ENCODE peak calls at places on chromosomes 7 and 10, in four cellular contexts. P is AG10803, I is left ventricle myocardium inferior, C is Calu3. R is an unnamed sample.

GRCh38 chr7:48101880-48102448 is 12.9 kb downstream of the UPP1 start:
- DNase-seq in I (no peak), C (no peak), P (no peak), R (no peak)

GRCh38 chr10:61024801-61025201 is 80.8 kb upstream of the RHOBTB1 start:
- DNase-seq in C (peak), I (no peak), P (peak), R (peak)

GRCh38 chr10:34955391-34955790 is 134.8 kb downstream of the CUL2 start:
- DNase-seq in I (no peak), P (peak), C (no peak), R (no peak)

GRCh38 chr7:115441033-115441432 is 519.1 kb downstream of the MDFIC start:
- DNase-seq in P (no peak), C (no peak), I (no peak), R (no peak)

GRCh38 chr10:6128591-6129383 is 40.0 kb downstream of the RBM17 start:
- DNase-seq in C (no peak), I (no peak), P (peak), R (no peak)

GRCh38 chr7:105905209-105905910 is 29.0 kb upstream of the ATXN7L1 start:
- DNase-seq in C (no peak), I (no peak), P (no peak), R (no peak)

GRCh38 chr10:75530337-75530736 is 98.9 kb downstream of the LRMDA start:
- DNase-seq in C (peak), I (no peak), P (peak), R (no peak)

GRCh38 chr7:83429493-83429892 is 219.4 kb downstream of the SEMA3E start:
- DNase-seq in I (no peak), P (no peak), C (no peak), R (no peak)

GRCh38 chr7:149820622-149821190 is 17.5 kb upstream of the ZNF862 start:
- DNase-seq in P (no peak), C (no peak), I (peak), R (no peak)

GRCh38 chr10:62264702-62265436 is 3.8 kb downstream of the RTKN2 start:
- DNase-seq in C (peak), I (no peak), P (peak), R (peak)

GRCh38 chr10:14409856-14410458 is 79.2 kb upstream of the FRMD4A start:
- DNase-seq in C (no peak), I (no peak), P (no peak), R (no peak)

GRCh38 chr10:103021150-103021896 is 103.2 kb downstream of the CNNM2 start:
- DNase-seq in P (no peak), I (no peak), C (no peak), R (no peak)

GRCh38 chr7:132183822-132184380 is 392.4 kb downstream of the PLXNA4 start:
- DNase-seq in P (no peak), C (no peak), I (no peak), R (no peak)

GRCh38 chr7:112053405-112054069 is 152.7 kb downstream of the DOCK4 start:
- DNase-seq in P (no peak), C (no peak), I (no peak), R (no peak)

GRCh38 chr10:95818663-95819062 is 62.7 kb downstream of the ENTPD1 start:
- DNase-seq in I (no peak), C (no peak), P (peak), R (no peak)

GRCh38 chr10:113420733-113421200 is 132.1 kb upstream of the HABP2 start:
- DNase-seq in P (peak), I (no peak), C (no peak), R (no peak)

GRCh38 chr7:28806841-28807240 is 151.3 kb downstream of the TRIL start:
- DNase-seq in I (no peak), P (peak), C (no peak), R (no peak)

GRCh38 chr10:88651131-88651541 is 13.1 kb upstream of the LIPF start:
- DNase-seq in P (peak), I (no peak), C (no peak), R (no peak)

DNA sequence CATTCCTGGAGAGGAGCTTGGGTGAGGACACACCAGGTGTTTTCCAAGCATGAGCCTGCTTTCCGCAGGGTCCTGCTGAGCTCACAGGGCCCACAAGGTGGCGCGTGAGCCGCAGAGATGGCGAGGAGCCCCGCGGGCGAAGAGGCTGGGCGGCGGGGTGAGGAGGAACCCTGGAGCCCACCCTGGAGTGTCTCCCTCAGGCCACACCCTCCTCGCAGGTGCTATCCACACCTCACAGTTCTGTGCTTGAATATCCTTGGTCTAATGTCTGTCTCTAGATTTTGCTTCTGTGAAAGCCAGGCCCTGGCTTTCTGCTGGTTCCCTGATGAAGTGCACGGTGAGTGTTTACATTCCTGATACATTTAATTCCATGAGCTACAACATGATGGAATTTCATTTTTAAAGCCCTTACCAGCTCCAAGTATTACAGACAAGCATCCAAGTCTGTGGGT is 433.6 kb downstream of the ACTR3B start:
- DNase-seq in C (no peak), P (no peak), I (no peak), R (peak)
- TF ChIP-seq CTCF in C (no peak), P (no peak), I (peak), R (peak)

GRCh38 chr7:44237696-44238095 is 36.9 kb downstream of the YKT6 start:
- DNase-seq in C (no peak), P (no peak), I (no peak), R (no peak)
- TF ChIP-seq CTCF in C (no peak), P (no peak), I (no peak), R (no peak)

DNA sequence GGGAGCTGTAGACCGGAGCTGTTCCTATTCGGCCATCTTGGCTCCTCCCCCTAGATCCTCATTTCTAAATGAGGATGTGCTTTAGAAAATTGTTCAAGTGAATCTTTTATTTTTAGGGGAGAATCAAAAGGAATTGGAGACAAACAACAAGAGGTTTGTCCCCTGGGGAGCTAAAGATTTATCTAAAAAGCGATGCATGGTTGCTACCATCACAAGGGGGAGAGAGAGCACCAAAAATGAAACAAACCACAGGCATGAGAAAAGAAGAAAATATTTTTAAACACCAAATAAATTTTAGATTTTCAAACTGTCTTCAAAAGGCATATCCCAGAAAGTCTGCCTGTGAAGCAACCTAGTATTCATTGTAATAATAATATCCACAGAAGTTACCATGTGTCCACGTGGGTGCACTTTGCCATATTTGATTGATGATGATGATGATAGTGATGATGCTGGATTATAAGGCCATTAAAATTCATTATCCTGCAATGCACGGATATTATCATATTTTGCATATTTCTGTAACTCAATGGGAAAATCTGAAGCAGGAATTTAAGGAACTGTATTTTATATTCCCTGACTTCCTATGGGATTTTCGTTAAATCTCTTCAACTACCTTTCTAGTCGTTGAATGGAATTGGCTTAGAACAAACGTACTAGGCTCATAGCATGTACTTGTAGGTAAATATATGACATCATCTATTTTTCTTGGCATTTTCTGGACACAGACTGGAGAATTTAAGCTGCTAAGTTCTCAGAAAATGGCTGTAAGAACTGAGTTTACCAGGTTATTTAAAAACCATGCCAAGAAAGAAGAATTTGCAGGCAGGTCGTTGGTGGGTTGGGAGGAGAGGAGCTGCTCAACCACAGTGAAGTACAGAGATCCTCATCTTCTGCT is 171.6 kb downstream of the WDR37 start:
- DNase-seq in I (no peak), C (no peak), P (no peak), R (no peak)
- TF ChIP-seq CTCF in I (no peak), C (no peak), P (no peak), R (no peak)

GRCh38 chr7:116598278-116598677 is 73.4 kb downstream of the CAV1 start:
- DNase-seq in C (peak), I (no peak), P (no peak), R (no peak)
- TF ChIP-seq CTCF in C (peak), I (peak), P (peak), R (no peak)

R was measured in endothelial cell.